ENCODE peak calls at places on chromosomes 13 and 19, in seven cellular contexts. T is upper lobe of right lung; I is breast epithelium; D is CD8-positive, alpha-beta T cell; H is fibroblast of lung; J is stomach; B is pancreas. O is an unnamed sample.

GRCh38 chr13:65508745-65509144 is 1721.4 kb downstream of the PCDH9 start:
- DNase-seq in T (no peak), I (no peak), D (no peak), H (no peak), J (no peak), B (no peak), O (no peak)

GRCh38 chr19:13906525-13906904 is 514 bp downstream of the CC2D1A start:
- DNase-seq in T (peak; percentile 81), I (no peak), D (peak; percentile 28), H (no peak), J (peak; percentile 63), B (peak; percentile 86), O (peak; percentile 32)

GRCh38 chr19:10339380-10339960 is at the start of gene ICAM3:
- DNase-seq in T (no peak), I (no peak), D (peak; percentile 74), H (no peak), J (peak; percentile 36), B (no peak), O (no peak)

GRCh38 chr19:13670846-13671245 is 93.5 kb upstream of the MRI1 start:
- DNase-seq in T (no peak), I (no peak), D (no peak), H (no peak), J (no peak), B (no peak), O (no peak)

GRCh38 chr13:27607125-27607524 is 13.2 kb downstream of the LNX2 start:
- DNase-seq in T (no peak), I (no peak), D (no peak), H (peak; percentile 90), J (no peak), B (no peak), O (peak; percentile 14)

GRCh38 chr13:30257433-30258099 is 49.8 kb downstream of the KATNAL1 start:
- DNase-seq in T (no peak), I (no peak), D (no peak), H (no peak), J (no peak), B (no peak), O (no peak)

GRCh38 chr13:112740502-112741131 is 50.8 kb downstream of the ATP11A start:
- DNase-seq in T (peak; percentile 67), I (no peak), D (no peak), H (peak; percentile 89), J (peak; percentile 45), B (no peak), O (peak; percentile 89)

GRCh38 chr19:44623080-44623479 is 9.7 kb downstream of the IGSF23 start:
- DNase-seq in T (no peak), I (no peak), D (no peak), H (no peak), J (no peak), B (no peak), O (no peak)

GRCh38 chr19:17765069-17765618 is 13.9 kb downstream of the FCHO1 start:
- DNase-seq in T (peak; percentile 86), I (no peak), D (no peak), H (no peak), J (peak; percentile 66), B (peak; percentile 59), O (peak; percentile 25)

GRCh38 chr19:15466851-15467733 is 2.7 kb upstream of the RASAL3 start:
- DNase-seq in T (no peak), I (no peak), D (peak; percentile 57), H (no peak), J (no peak), B (no peak), O (no peak)
- H3K4me1 ChIP-seq in T (peaks cover 6% of the 10 kb centered on the region), I (no peaks in the 10 kb centered on the region), D (peaks cover 58% of the 10 kb centered on the region), H (no peaks in the 10 kb centered on the region), J (peaks cover 11% of the 10 kb centered on the region), B (no peaks in the 10 kb centered on the region), O (no peaks in the 10 kb centered on the region)

DNA sequence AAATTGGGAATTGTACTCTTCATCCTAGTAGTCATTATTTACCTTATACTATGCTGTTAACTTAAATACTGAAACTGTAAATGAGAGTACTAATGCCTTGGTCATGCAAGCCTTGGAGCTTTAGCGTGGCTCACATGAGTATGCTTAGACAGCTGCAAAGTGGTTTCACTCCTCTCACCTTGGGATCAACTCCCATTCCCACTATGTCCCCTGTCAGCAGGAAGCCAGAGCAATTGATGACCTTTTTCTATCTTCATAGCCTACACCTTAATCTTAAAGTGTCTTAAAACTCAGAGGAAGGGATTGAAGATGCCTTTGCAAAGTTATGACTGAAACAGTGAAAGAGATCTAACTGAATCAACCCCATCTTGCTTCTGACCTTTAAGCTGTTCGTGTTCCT is 33.2 kb upstream of the CEACAM8 start:
- DNase-seq in T (no peak), I (no peak), D (no peak), H (no peak), J (no peak), B (no peak), O (no peak)
- H3K27ac ChIP-seq in T (no peak overlapping the region), I (no peak overlapping the region), D (no peak overlapping the region), H (no peak overlapping the region), J (no peak overlapping the region), B (no peak overlapping the region), O (no peak overlapping the region)

GRCh38 chr19:3348042-3348441 is 18.3 kb upstream of the NFIC start:
- DNase-seq in T (no peak), I (no peak), D (no peak), H (no peak), J (no peak), B (no peak), O (no peak)
- TF ChIP-seq CTCF in T (no peak), I (no peak), D (no peak), H (no peak), J (no peak), B (no peak), O (no peak)

GRCh38 chr19:33205110-33205509 is 11.0 kb downstream of the LRP3 start:
- DNase-seq in T (no peak), I (no peak), D (no peak), H (no peak), J (no peak), B (peak; percentile 55), O (no peak)
- H3K4me1 ChIP-seq in T (no peaks in the 10 kb centered on the region), I (no peaks in the 10 kb centered on the region), D (no peaks in the 10 kb centered on the region), H (no peaks in the 10 kb centered on the region), J (no peaks in the 10 kb centered on the region), B (no peaks in the 10 kb centered on the region), O (no peaks in the 10 kb centered on the region)

DNA sequence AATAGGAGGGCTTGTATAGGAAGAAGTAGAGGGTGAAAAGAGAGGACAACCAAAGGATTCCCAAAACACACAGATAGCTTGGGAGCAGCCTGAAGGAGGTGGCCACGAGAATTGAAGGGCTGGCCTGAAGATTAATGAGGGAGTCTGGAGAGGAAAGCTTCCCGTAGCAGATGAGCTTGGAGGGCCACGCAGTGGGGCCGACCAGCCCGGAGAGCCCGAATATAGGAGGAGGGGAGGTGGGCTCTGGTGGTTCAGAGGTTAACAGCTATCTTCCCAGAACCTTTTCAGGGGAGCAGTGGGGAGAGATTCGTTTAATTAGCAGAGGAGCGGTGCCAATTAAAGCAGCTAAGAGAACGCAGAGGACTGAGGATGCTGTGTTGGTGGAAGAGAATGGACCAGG is 154.9 kb downstream of the STK24 start:
- DNase-seq in T (no peak), I (no peak), D (no peak), H (no peak), J (no peak), B (no peak), O (no peak)
- H3K27ac ChIP-seq in T (no peak overlapping the region), I (no peak overlapping the region), D (no peak overlapping the region), H (no peak overlapping the region), J (no peak overlapping the region), B (no peak overlapping the region), O (no peak overlapping the region)

DNA sequence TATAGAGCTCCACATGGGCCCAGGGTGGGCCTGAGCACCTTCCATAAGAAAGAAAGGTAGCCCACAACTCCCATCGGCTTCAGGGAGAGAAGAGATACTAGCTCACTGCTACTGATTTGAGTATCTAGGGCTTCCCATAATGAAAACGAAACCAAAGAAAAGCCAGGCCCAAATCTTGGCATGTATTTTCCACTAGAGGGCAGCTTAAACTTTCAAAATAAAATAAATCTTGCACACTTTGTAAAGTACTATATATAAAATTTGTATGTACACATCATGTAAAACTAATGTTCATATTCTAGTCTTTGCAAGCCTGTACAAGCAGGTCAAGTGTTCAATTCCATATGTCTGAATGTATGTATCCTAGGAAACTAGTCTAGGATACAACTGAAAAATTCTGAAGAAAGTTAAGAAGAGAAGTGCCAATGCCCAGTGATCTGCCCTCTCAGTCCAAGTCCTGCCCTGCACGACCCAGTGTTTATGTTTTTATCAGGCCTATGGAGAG is 475.9 kb downstream of the UQCRFS1 start:
- DNase-seq in T (no peak), I (no peak), D (no peak), H (peak; percentile 65), J (no peak), B (no peak), O (no peak)
- TF ChIP-seq CTCF in T (peak; percentile 65), I (peak; percentile 29), D (peak; percentile 36), H (peak; percentile 60), J (no peak), B (peak; percentile 58), O (peak; percentile 39)

GRCh38 chr13:46495066-46495465 is 57.9 kb upstream of the LRCH1 start:
- DNase-seq in T (no peak), I (no peak), D (no peak), H (no peak), J (no peak), B (no peak), O (no peak)

GRCh38 chr13:46492946-46493345 is 60.0 kb upstream of the LRCH1 start:
- DNase-seq in T (no peak), I (no peak), D (no peak), H (peak; percentile 73), J (no peak), B (no peak), O (no peak)

GRCh38 chr13:46498650-46499049 is 54.3 kb upstream of the LRCH1 start:
- DNase-seq in T (no peak), I (no peak), D (no peak), H (no peak), J (no peak), B (no peak), O (no peak)

GRCh38 chr13:46495647-46496046 is 57.3 kb upstream of the LRCH1 start:
- DNase-seq in T (no peak), I (no peak), D (no peak), H (no peak), J (no peak), B (no peak), O (no peak)

DNA sequence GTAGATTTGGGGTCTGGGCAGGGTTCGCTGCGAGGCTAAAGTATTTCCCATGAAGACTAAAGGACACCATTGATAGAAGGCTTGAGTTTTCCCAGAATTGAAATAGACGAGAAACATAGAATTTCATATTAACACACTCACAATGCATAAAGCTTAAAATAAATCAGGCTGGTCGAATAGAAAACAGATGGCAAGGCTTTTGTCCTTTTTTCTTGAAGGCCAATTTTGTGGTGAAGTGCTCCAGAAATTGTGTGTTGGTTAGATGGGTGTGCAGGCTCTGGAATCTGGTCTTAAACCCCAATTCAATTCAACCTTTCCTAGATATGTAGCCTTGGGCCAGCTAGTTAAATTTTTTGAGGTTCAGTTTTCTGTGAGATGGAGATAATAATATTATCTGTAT is 56.9 kb upstream of the LRCH1 start:
- DNase-seq in T (no peak), I (no peak), D (no peak), H (no peak), J (no peak), B (no peak), O (no peak)
- H3K4me1 ChIP-seq in T (no peaks in the 10 kb centered on the region), I (no peaks in the 10 kb centered on the region), D (no peaks in the 10 kb centered on the region), H (no peaks in the 10 kb centered on the region), J (no peaks in the 10 kb centered on the region), B (no peaks in the 10 kb centered on the region), O (no peaks in the 10 kb centered on the region)